ENCODE peak calls at places on chromosomes 2 and 18, in nine cellular contexts. B is left lung, S is endodermal cell, N is uterus, M is GM23248, T is colonic mucosa, J is fibroblast of lung, H is WERI-Rb-1, K is sigmoid colon. G is an unnamed sample.
A peak's percentile ranks its signal among the peaks of the same experiment; 100 is the strongest.

GRCh38 chr2:127408004-127408806 is 10.0 kb upstream of the PROC start:
- DNase-seq in N (peak; percentile 94), S (peak; percentile 97), B (peak; percentile 100), T (peak; percentile 92), K (peak; percentile 96), H (peak; percentile 95), M (peak; percentile 96), J (peak; percentile 83), G (peak; percentile 37)

GRCh38 chr18:36412778-36413177 is 115.3 kb downstream of the FHOD3 start:
- DNase-seq in B (no peak), K (no peak), N (no peak), J (no peak), H (peak; percentile 62), S (peak; percentile 77), T (no peak), M (peak; percentile 62), G (no peak)

GRCh38 chr2:53867169-53867568 is 7.4 kb upstream of the GPR75 start:
- DNase-seq in B (no peak), T (no peak), N (no peak), J (no peak), K (no peak), M (no peak), S (no peak), H (no peak), G (no peak)

GRCh38 chr2:181324912-181325311 is 132.3 kb upstream of the ITGA4 start:
- DNase-seq in T (no peak), B (no peak), S (no peak), M (no peak), K (no peak), N (no peak), J (no peak), H (no peak), G (no peak)

GRCh38 chr2:172402184-172402583 is 25.2 kb upstream of the ITGA6 start:
- DNase-seq in K (no peak), T (no peak), H (no peak), B (no peak), J (no peak), S (no peak), N (no peak), M (no peak), G (no peak)

GRCh38 chr2:124804014-124804940 is 779.2 kb downstream of the CNTNAP5 start:
- DNase-seq in T (peak; percentile 52), N (no peak), H (peak; percentile 55), B (no peak), J (peak; percentile 57), M (peak; percentile 43), K (no peak), S (peak; percentile 62), G (no peak)

GRCh38 chr2:218806346-218806978 is 24.5 kb downstream of the CYP27A1 start:
- DNase-seq in T (peak; percentile 34), S (no peak), J (peak; percentile 99), H (no peak), K (peak; percentile 95), M (peak; percentile 99), N (peak; percentile 77), B (peak; percentile 84), G (peak; percentile 99)

GRCh38 chr2:181074457-181074856 is 94.1 kb downstream of the UBE2E3 start:
- DNase-seq in B (no peak), H (no peak), M (peak; percentile 35), S (no peak), T (no peak), N (no peak), K (no peak), J (no peak), G (no peak)

GRCh38 chr2:119360423-119360966 is 6.1 kb downstream of the C2orf76 start:
- DNase-seq in J (no peak), B (no peak), H (no peak), T (no peak), M (no peak), S (no peak), K (no peak), N (no peak), G (no peak)

GRCh38 chr2:55056024-55056521 is 5.8 kb upstream of the RTN4 start:
- DNase-seq in N (no peak), M (peak; percentile 75), K (no peak), S (no peak), H (no peak), T (no peak), J (peak; percentile 67), B (no peak), G (no peak)

GRCh38 chr2:56240210-56240609 is 56.4 kb downstream of the CCDC85A start:
- DNase-seq in M (no peak), S (no peak), H (no peak), B (no peak), J (no peak), N (no peak), K (no peak), T (no peak), G (no peak)

DNA sequence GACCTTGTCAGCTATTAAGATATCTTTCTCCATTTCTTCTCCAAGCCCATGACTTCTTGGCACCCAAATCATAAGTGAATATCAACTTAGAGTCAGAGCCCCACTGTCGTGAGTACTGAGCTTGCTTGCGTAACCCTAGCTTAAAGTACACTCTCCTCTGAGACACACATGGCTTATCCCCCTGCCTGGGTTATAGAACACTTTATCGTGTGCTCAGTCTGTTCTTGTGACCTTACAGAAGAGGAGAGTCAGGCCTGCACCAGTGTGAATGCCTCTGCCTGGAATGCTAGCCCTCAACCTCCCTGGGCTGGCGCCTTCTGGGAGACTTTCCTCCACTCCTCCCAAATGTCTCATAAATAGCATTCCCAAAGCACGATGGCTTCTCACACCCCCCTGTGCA is 79.3 kb downstream of the CEP192 start:
- DNase-seq in T (no peak), N (no peak), H (no peak), B (no peak), J (peak; percentile 39), S (no peak), K (no peak), M (peak; percentile 32), G (no peak)
- H3K36me3 ChIP-seq in T (peaks cover 9% of the 10 kb centered on the region), N (no peaks in the 10 kb centered on the region), H (peaks cover 84% of the 10 kb centered on the region), B (no peaks in the 10 kb centered on the region), J (no peaks in the 10 kb centered on the region), S (peaks cover 95% of the 10 kb centered on the region), K (peaks cover 90% of the 10 kb centered on the region), M (peaks cover 29% of the 10 kb centered on the region), G (peaks cover 7% of the 10 kb centered on the region)

DNA sequence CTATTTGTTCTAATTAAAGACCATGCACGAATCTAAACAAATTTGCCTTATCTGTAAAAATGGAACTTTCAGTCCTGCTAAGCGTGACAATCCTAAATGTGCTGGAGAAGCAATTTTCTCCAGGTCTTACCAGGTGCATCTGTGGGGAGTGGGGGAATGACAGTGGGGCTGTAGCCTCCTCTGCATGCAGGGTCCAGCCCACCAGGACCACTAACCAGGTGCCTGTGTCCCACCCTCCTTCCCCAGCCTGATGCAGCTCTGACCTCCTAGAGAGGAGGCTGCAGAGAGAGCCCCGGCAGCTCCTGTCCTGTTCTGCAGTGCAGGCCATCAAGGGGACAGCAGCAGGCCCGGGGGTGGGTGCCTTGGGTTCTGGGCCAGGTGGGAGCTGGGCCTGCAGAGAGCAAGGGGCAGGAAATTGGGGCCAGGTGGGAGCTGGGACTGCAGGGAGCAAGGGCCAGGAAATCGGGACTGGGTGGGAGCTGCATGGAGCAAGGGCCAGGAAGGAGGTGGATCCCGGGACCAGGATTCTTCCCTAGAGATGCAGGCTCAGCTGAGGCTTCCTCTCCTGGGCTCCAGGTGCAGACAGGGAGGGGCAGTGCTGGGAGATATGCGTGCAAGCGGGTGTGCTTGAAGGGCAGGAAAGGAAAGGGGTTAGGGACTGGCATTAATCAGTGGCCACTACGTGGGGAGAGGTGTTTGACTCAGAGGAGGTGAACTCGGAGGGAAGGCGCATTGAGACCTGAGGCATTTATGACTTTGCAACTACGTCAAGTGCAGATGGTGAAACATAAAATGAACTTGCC is 185.3 kb downstream of the ANKRD30B start:
- DNase-seq in K (no peak), N (no peak), B (no peak), T (peak; percentile 34), J (no peak), S (no peak), M (no peak), H (no peak), G (no peak)
- H3K4me3 ChIP-seq in K (no peak overlapping the region), N (no peak overlapping the region), B (no peak overlapping the region), T (no peak overlapping the region), J (no peak overlapping the region), S (no peak overlapping the region), M (no peak overlapping the region), H (no peak overlapping the region), G (no peak overlapping the region)

GRCh38 chr18:3713166-3713565 is 263.2 kb downstream of the TGIF1 start:
- DNase-seq in H (no peak), T (no peak), K (no peak), N (no peak), M (no peak), S (no peak), B (no peak), J (no peak), G (no peak)
- H3K27me3 ChIP-seq in H (peaks cover 6% of the 10 kb centered on the region), T (no peaks in the 10 kb centered on the region), K (no peaks in the 10 kb centered on the region), N (no peaks in the 10 kb centered on the region), M (peaks cover 21% of the 10 kb centered on the region), S (no peaks in the 10 kb centered on the region), B (no peaks in the 10 kb centered on the region), J (no peaks in the 10 kb centered on the region), G (peaks cover 3% of the 10 kb centered on the region)

GRCh38 chr2:64532030-64532429 is 7.9 kb downstream of the AFTPH start:
- DNase-seq in H (no peak), N (no peak), S (no peak), K (no peak), M (no peak), T (no peak), J (no peak), B (no peak), G (no peak)
- H3K36me3 ChIP-seq in H (no peaks in the 10 kb centered on the region), N (no peaks in the 10 kb centered on the region), S (no peaks in the 10 kb centered on the region), K (no peaks in the 10 kb centered on the region), M (no peaks in the 10 kb centered on the region), T (no peaks in the 10 kb centered on the region), J (no peaks in the 10 kb centered on the region), B (no peaks in the 10 kb centered on the region), G (no peaks in the 10 kb centered on the region)

G was measured in BJ.